ENCODE peak calls at places on chromosomes 4 and X, in eight cellular contexts. One of them, this sample, is unnamed.

GRCh38 chrX:38220024-38220935 is at the start of gene SRPX:
- DNase-seq in uterus: peak; percentile 32
- DNase-seq in tibial nerve: no peak
- DNase-seq in suprapubic skin: peak; percentile 77
- DNase-seq in breast epithelium: no peak
- DNase-seq in IMR-90: peak; percentile 52
- DNase-seq in upper lobe of left lung: no peak
- DNase-seq in stomach: peak; percentile 29
- DNase-seq in this sample: no peak

GRCh38 chr4:103354006-103354405 is 155.9 kb upstream of the CENPE start:
- DNase-seq in uterus: no peak
- DNase-seq in tibial nerve: no peak
- DNase-seq in suprapubic skin: no peak
- DNase-seq in breast epithelium: no peak
- DNase-seq in IMR-90: no peak
- DNase-seq in upper lobe of left lung: no peak
- DNase-seq in stomach: no peak
- DNase-seq in this sample: no peak

GRCh38 chr4:36333303-36333877 is 52.0 kb downstream of the DTHD1 start:
- DNase-seq in uterus: no peak
- DNase-seq in tibial nerve: no peak
- DNase-seq in suprapubic skin: no peak
- DNase-seq in breast epithelium: no peak
- DNase-seq in IMR-90: no peak
- DNase-seq in upper lobe of left lung: no peak
- DNase-seq in stomach: no peak
- DNase-seq in this sample: no peak

GRCh38 chr4:80452055-80452454 is 116.5 kb downstream of the CFAP299 start:
- DNase-seq in uterus: no peak
- DNase-seq in tibial nerve: no peak
- DNase-seq in suprapubic skin: no peak
- DNase-seq in breast epithelium: no peak
- DNase-seq in IMR-90: no peak
- DNase-seq in upper lobe of left lung: no peak
- DNase-seq in stomach: no peak
- DNase-seq in this sample: no peak

GRCh38 chr4:21134994-21135393 is 434.7 kb downstream of the PACRGL start:
- DNase-seq in uterus: no peak
- DNase-seq in tibial nerve: no peak
- DNase-seq in suprapubic skin: no peak
- DNase-seq in breast epithelium: no peak
- DNase-seq in IMR-90: no peak
- DNase-seq in upper lobe of left lung: no peak
- DNase-seq in stomach: no peak
- DNase-seq in this sample: no peak

GRCh38 chrX:68431836-68432235 is 1.5 kb downstream of the OPHN1 start:
- DNase-seq in uterus: no peak
- DNase-seq in tibial nerve: no peak
- DNase-seq in suprapubic skin: no peak
- DNase-seq in breast epithelium: no peak
- DNase-seq in IMR-90: peak; percentile 66
- DNase-seq in upper lobe of left lung: no peak
- DNase-seq in stomach: no peak
- DNase-seq in this sample: no peak

GRCh38 chr4:102308032-102308799 is 37.1 kb downstream of the SLC39A8 start:
- DNase-seq in uterus: no peak
- DNase-seq in tibial nerve: no peak
- DNase-seq in suprapubic skin: no peak
- DNase-seq in breast epithelium: no peak
- DNase-seq in IMR-90: no peak
- DNase-seq in upper lobe of left lung: peak; percentile 51
- DNase-seq in stomach: no peak
- DNase-seq in this sample: no peak

GRCh38 chr4:18981234-18981615 is 959.7 kb upstream of the LCORL start:
- DNase-seq in uterus: no peak
- DNase-seq in tibial nerve: no peak
- DNase-seq in suprapubic skin: no peak
- DNase-seq in breast epithelium: no peak
- DNase-seq in IMR-90: no peak
- DNase-seq in upper lobe of left lung: no peak
- DNase-seq in stomach: no peak
- DNase-seq in this sample: no peak

GRCh38 chr4:8847764-8848163 is 23.9 kb downstream of the HMX1 start:
- DNase-seq in uterus: no peak
- DNase-seq in tibial nerve: no peak
- DNase-seq in suprapubic skin: peak; percentile 15
- DNase-seq in breast epithelium: no peak
- DNase-seq in IMR-90: no peak
- DNase-seq in upper lobe of left lung: no peak
- DNase-seq in stomach: no peak
- DNase-seq in this sample: no peak

GRCh38 chr4:112514449-112515277 is 1.3 kb downstream of the NEUROG2 start:
- DNase-seq in uterus: no peak
- DNase-seq in tibial nerve: no peak
- DNase-seq in suprapubic skin: no peak
- DNase-seq in breast epithelium: no peak
- DNase-seq in IMR-90: no peak
- DNase-seq in upper lobe of left lung: no peak
- DNase-seq in stomach: no peak
- DNase-seq in this sample: no peak

GRCh38 chrX:136639506-136640176 is 8.3 kb upstream of the CD40LG start:
- DNase-seq in uterus: no peak
- DNase-seq in tibial nerve: no peak
- DNase-seq in suprapubic skin: no peak
- DNase-seq in breast epithelium: no peak
- DNase-seq in IMR-90: no peak
- DNase-seq in upper lobe of left lung: no peak
- DNase-seq in stomach: no peak
- DNase-seq in this sample: peak; percentile 79

GRCh38 chrX:148574247-148574973 is 74.0 kb downstream of the AFF2 start:
- DNase-seq in uterus: no peak
- DNase-seq in tibial nerve: no peak
- DNase-seq in suprapubic skin: no peak
- DNase-seq in breast epithelium: no peak
- DNase-seq in IMR-90: no peak
- DNase-seq in upper lobe of left lung: no peak
- DNase-seq in stomach: no peak
- DNase-seq in this sample: no peak

GRCh38 chr4:115042496-115042895 is 70.9 kb downstream of the NDST4 start:
- DNase-seq in uterus: no peak
- DNase-seq in tibial nerve: no peak
- DNase-seq in suprapubic skin: no peak
- DNase-seq in breast epithelium: no peak
- DNase-seq in IMR-90: no peak
- DNase-seq in upper lobe of left lung: no peak
- DNase-seq in stomach: no peak
- DNase-seq in this sample: no peak

GRCh38 chr4:138334346-138335016 is 92.3 kb upstream of the SLC7A11 start:
- DNase-seq in uterus: no peak
- DNase-seq in tibial nerve: no peak
- DNase-seq in suprapubic skin: no peak
- DNase-seq in breast epithelium: no peak
- DNase-seq in IMR-90: no peak
- DNase-seq in upper lobe of left lung: peak; percentile 39
- DNase-seq in stomach: peak; percentile 27
- DNase-seq in this sample: no peak

GRCh38 chrX:105872921-105873320 is 50.6 kb downstream of the NRK start:
- DNase-seq in uterus: no peak
- DNase-seq in tibial nerve: no peak
- DNase-seq in suprapubic skin: no peak
- DNase-seq in breast epithelium: no peak
- DNase-seq in IMR-90: no peak
- DNase-seq in upper lobe of left lung: no peak
- DNase-seq in stomach: no peak
- DNase-seq in this sample: no peak

GRCh38 chr4:6562931-6563901 is 11.8 kb upstream of the MAN2B2 start:
- DNase-seq in uterus: no peak
- DNase-seq in tibial nerve: no peak
- DNase-seq in suprapubic skin: no peak
- DNase-seq in breast epithelium: no peak
- DNase-seq in IMR-90: no peak
- DNase-seq in upper lobe of left lung: no peak
- DNase-seq in stomach: no peak
- DNase-seq in this sample: no peak

GRCh38 chr4:7430368-7430964 is 4.3 kb downstream of the PSAPL1 start:
- DNase-seq in uterus: no peak
- DNase-seq in tibial nerve: no peak
- DNase-seq in suprapubic skin: peak; percentile 72
- DNase-seq in breast epithelium: peak; percentile 50
- DNase-seq in IMR-90: no peak
- DNase-seq in upper lobe of left lung: no peak
- DNase-seq in stomach: peak; percentile 24
- DNase-seq in this sample: no peak

GRCh38 chr4:156948738-156949137 is 22.9 kb downstream of the PDGFC start:
- DNase-seq in uterus: no peak
- DNase-seq in tibial nerve: no peak
- DNase-seq in suprapubic skin: no peak
- DNase-seq in breast epithelium: no peak
- DNase-seq in IMR-90: no peak
- DNase-seq in upper lobe of left lung: no peak
- DNase-seq in stomach: no peak
- DNase-seq in this sample: no peak

GRCh38 chr4:156946508-156947197 is 24.9 kb downstream of the PDGFC start:
- DNase-seq in uterus: peak; percentile 27
- DNase-seq in tibial nerve: no peak
- DNase-seq in suprapubic skin: no peak
- DNase-seq in breast epithelium: no peak
- DNase-seq in IMR-90: peak; percentile 99
- DNase-seq in upper lobe of left lung: peak; percentile 40
- DNase-seq in stomach: no peak
- DNase-seq in this sample: no peak

GRCh38 chr4:156950090-156950489 is 21.5 kb downstream of the PDGFC start:
- DNase-seq in uterus: no peak
- DNase-seq in tibial nerve: no peak
- DNase-seq in suprapubic skin: no peak
- DNase-seq in breast epithelium: no peak
- DNase-seq in IMR-90: no peak
- DNase-seq in upper lobe of left lung: no peak
- DNase-seq in stomach: no peak
- DNase-seq in this sample: no peak

GRCh38 chr4:156949373-156949814 is 22.2 kb downstream of the PDGFC start:
- DNase-seq in uterus: no peak
- DNase-seq in tibial nerve: no peak
- DNase-seq in suprapubic skin: no peak
- DNase-seq in breast epithelium: no peak
- DNase-seq in IMR-90: peak; percentile 80
- DNase-seq in upper lobe of left lung: no peak
- DNase-seq in stomach: no peak
- DNase-seq in this sample: no peak

DNA sequence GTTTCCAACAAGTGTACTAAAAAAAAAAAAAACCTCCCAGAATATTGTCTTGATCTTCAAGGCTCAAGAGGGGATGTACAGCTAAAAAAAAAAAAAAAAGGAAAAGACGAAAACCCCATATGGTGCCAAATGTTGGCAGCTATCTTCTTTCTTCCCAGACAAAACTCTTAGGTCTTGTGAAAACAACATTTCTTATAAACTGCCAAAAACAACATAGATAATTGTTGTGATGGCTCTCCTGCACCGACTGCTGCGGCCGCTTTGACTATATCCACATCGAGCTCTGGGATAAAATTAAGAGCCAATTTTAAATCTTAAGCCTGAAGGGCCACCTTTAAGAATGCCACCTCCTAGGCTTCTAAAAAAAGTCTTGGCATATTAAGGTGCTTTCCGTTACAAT is 23.5 kb downstream of the PDGFC start:
- DNase-seq in uterus: no peak
- DNase-seq in tibial nerve: no peak
- DNase-seq in suprapubic skin: no peak
- DNase-seq in breast epithelium: no peak
- DNase-seq in IMR-90: no peak
- DNase-seq in upper lobe of left lung: no peak
- DNase-seq in stomach: no peak
- DNase-seq in this sample: no peak
- H3K4me1 ChIP-seq in uterus: peaks cover 18% of the 10 kb centered on the region
- H3K4me1 ChIP-seq in tibial nerve: no peaks in the 10 kb centered on the region
- H3K4me1 ChIP-seq in suprapubic skin: peaks cover 52% of the 10 kb centered on the region
- H3K4me1 ChIP-seq in breast epithelium: no peaks in the 10 kb centered on the region
- H3K4me1 ChIP-seq in IMR-90: peaks cover 24% of the 10 kb centered on the region
- H3K4me1 ChIP-seq in upper lobe of left lung: no peaks in the 10 kb centered on the region
- H3K4me1 ChIP-seq in stomach: peaks cover 40% of the 10 kb centered on the region
- H3K4me1 ChIP-seq in this sample: peaks cover 55% of the 10 kb centered on the region

GRCh38 chrX:93673869-93674271 is at the start of gene FAM133A:
- DNase-seq in uterus: no peak
- DNase-seq in tibial nerve: no peak
- DNase-seq in suprapubic skin: no peak
- DNase-seq in breast epithelium: no peak
- DNase-seq in IMR-90: peak; percentile 4
- DNase-seq in upper lobe of left lung: no peak
- DNase-seq in stomach: no peak
- DNase-seq in this sample: no peak

GRCh38 chrX:93673056-93673868 is at the start of gene NAP1L3:
- DNase-seq in uterus: peak; percentile 61
- DNase-seq in tibial nerve: peak; percentile 14
- DNase-seq in suprapubic skin: peak; percentile 76
- DNase-seq in breast epithelium: no peak
- DNase-seq in IMR-90: peak; percentile 44
- DNase-seq in upper lobe of left lung: peak; percentile 38
- DNase-seq in stomach: peak; percentile 44
- DNase-seq in this sample: no peak
- TF ChIP-seq POLR2A in uterus: no peak
- TF ChIP-seq POLR2A in tibial nerve: peak; percentile 27
- TF ChIP-seq POLR2A in suprapubic skin: no peak
- TF ChIP-seq POLR2A in breast epithelium: no peak
- TF ChIP-seq POLR2A in IMR-90: no peak
- TF ChIP-seq POLR2A in upper lobe of left lung: no peak
- TF ChIP-seq POLR2A in stomach: no peak
- TF ChIP-seq POLR2A in this sample: no peak

GRCh38 chr4:24778427-24779225 is 16.7 kb upstream of the SOD3 start:
- DNase-seq in uterus: peak; percentile 72
- DNase-seq in tibial nerve: peak; percentile 46
- DNase-seq in suprapubic skin: no peak
- DNase-seq in breast epithelium: no peak
- DNase-seq in IMR-90: peak; percentile 98
- DNase-seq in upper lobe of left lung: no peak
- DNase-seq in stomach: no peak
- DNase-seq in this sample: no peak
- H3K4me1 ChIP-seq in uterus: peaks cover 10% of the 10 kb centered on the region
- H3K4me1 ChIP-seq in tibial nerve: no peaks in the 10 kb centered on the region
- H3K4me1 ChIP-seq in suprapubic skin: peaks cover 38% of the 10 kb centered on the region
- H3K4me1 ChIP-seq in breast epithelium: peaks cover 23% of the 10 kb centered on the region
- H3K4me1 ChIP-seq in IMR-90: peaks cover 18% of the 10 kb centered on the region
- H3K4me1 ChIP-seq in upper lobe of left lung: no peaks in the 10 kb centered on the region
- H3K4me1 ChIP-seq in stomach: no peaks in the 10 kb centered on the region
- H3K4me1 ChIP-seq in this sample: peaks cover 44% of the 10 kb centered on the region

DNA sequence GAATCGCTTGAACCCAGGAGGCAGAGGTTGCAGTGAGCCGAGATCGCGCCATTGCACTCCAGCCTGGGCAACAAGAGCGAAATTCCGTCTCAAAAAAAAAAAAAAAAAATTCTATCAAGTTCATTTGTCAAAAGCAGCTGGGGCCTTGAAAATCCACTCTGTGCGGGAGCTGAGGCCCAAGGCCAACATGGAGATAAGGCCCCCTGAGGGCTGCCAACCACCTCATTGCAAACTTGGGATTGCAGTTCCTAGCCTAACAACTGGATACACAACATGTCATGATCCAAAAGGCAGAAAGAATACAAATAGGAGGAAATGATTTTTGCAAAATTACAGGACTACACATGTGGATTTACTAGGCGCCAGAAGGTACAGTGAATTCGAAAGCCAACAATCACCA is 22.5 kb upstream of the PRDX4 start:
- DNase-seq in uterus: no peak
- DNase-seq in tibial nerve: no peak
- DNase-seq in suprapubic skin: no peak
- DNase-seq in breast epithelium: no peak
- DNase-seq in IMR-90: no peak
- DNase-seq in upper lobe of left lung: no peak
- DNase-seq in stomach: no peak
- DNase-seq in this sample: no peak
- TF ChIP-seq POLR2A in uterus: no peak
- TF ChIP-seq POLR2A in tibial nerve: no peak
- TF ChIP-seq POLR2A in suprapubic skin: no peak
- TF ChIP-seq POLR2A in breast epithelium: no peak
- TF ChIP-seq POLR2A in IMR-90: no peak
- TF ChIP-seq POLR2A in upper lobe of left lung: no peak
- TF ChIP-seq POLR2A in stomach: no peak
- TF ChIP-seq POLR2A in this sample: no peak